ENCODE peak calls at places on chromosomes 6 and 20, in six cellular contexts. I is stimulated activated CD8-positive, alpha-beta memory T cell treated with anti-CD3 and anti-CD28 coated beads, Interleukin-7, amount 100 ng/mL, for 48 hours; W is H54; D is colonic mucosa; T is Daoy; M is AG09309. Y is an unnamed sample.

GRCh38 chr6:79005497-79005896 is 72.6 kb downstream of the PHIP start:
- DNase-seq in I (no peak), W (no peak), D (no peak), T (no peak), M (no peak), Y (no peak)

GRCh38 chr6:16591681-16592549 is 169.3 kb downstream of the ATXN1 start:
- DNase-seq in I (no peak), W (no peak), D (no peak), T (no peak), M (no peak), Y (no peak)

GRCh38 chr6:50120300-50120699 is 70.6 kb upstream of the DEFB112 start:
- DNase-seq in I (no peak), W (no peak), D (no peak), T (no peak), M (no peak), Y (peak; percentile 23)

GRCh38 chr6:45567879-45568278 is 190.1 kb upstream of the SUPT3H start:
- DNase-seq in I (no peak), W (no peak), D (no peak), T (no peak), M (no peak), Y (no peak)

GRCh38 chr6:62217866-62218265 is 68.2 kb downstream of the KHDRBS2 start:
- DNase-seq in I (no peak), W (no peak), D (no peak), T (no peak), M (no peak), Y (no peak)

GRCh38 chr6:90401933-90402830 is 105.5 kb upstream of the BACH2 start:
- DNase-seq in I (no peak), W (no peak), D (no peak), T (peak; percentile 33), M (no peak), Y (no peak)

GRCh38 chr20:43943725-43944124 is 29.1 kb downstream of the TOX2 start:
- DNase-seq in I (no peak), W (no peak), D (no peak), T (no peak), M (no peak), Y (no peak)

GRCh38 chr20:11447371-11448100 is 470.2 kb upstream of the BTBD3 start:
- DNase-seq in I (no peak), W (no peak), D (no peak), T (no peak), M (no peak), Y (no peak)

GRCh38 chr6:36979343-36979742 is 6.7 kb downstream of the MTCH1 start:
- DNase-seq in I (no peak), W (no peak), D (peak; percentile 34), T (no peak), M (peak; percentile 18), Y (no peak)

GRCh38 chr6:81896561-81896960 is 144.1 kb upstream of the TENT5A start:
- DNase-seq in I (no peak), W (no peak), D (no peak), T (no peak), M (no peak), Y (no peak)

GRCh38 chr20:36951977-36952738 is 650 bp upstream of the SAMHD1 start:
- DNase-seq in I (no peak), W (no peak), D (no peak), T (no peak), M (no peak), Y (no peak)

GRCh38 chr6:45951291-45951690 is 64.4 kb downstream of the CLIC5 start:
- DNase-seq in I (no peak), W (no peak), D (no peak), T (no peak), M (no peak), Y (no peak)

GRCh38 chr20:1671891-1672669 is 14.5 kb upstream of the SIRPG start:
- DNase-seq in I (no peak), W (no peak), D (no peak), T (no peak), M (no peak), Y (no peak)

GRCh38 chr6:291148-291696 is 1.1 kb upstream of the DUSP22 start:
- DNase-seq in I (no peak), W (no peak), D (no peak), T (peak; percentile 51), M (no peak), Y (no peak)

GRCh38 chr6:658244-658643 is 1.3 kb upstream of the HUS1B start:
- DNase-seq in I (no peak), W (no peak), D (no peak), T (no peak), M (peak; percentile 40), Y (no peak)

GRCh38 chr6:112979830-112980229 is 632.7 kb downstream of the RFPL4B start:
- DNase-seq in I (no peak), W (no peak), D (peak; percentile 28), T (peak; percentile 4), M (peak; percentile 46), Y (no peak)

GRCh38 chr6:24859132-24859531 is 60.4 kb upstream of the ARMH2 start:
- DNase-seq in I (no peak), W (no peak), D (no peak), T (no peak), M (no peak), Y (no peak)

GRCh38 chr6:99485395-99485773 is 29.8 kb downstream of the USP45 start:
- DNase-seq in I (no peak), W (no peak), D (no peak), T (no peak), M (no peak), Y (no peak)

GRCh38 chr6:103002282-103002681 is 1608.8 kb downstream of the GRIK2 start:
- DNase-seq in I (no peak), W (no peak), D (no peak), T (no peak), M (no peak), Y (no peak)

GRCh38 chr6:32932132-32932868 is 8.5 kb downstream of the HLA-DMB start:
- DNase-seq in I (no peak), W (no peak), D (no peak), T (no peak), M (peak; percentile 13), Y (no peak)